ENCODE peak calls at places on chromosomes 13 and 19, in eight cellular contexts. N is NCI-H2029 treated with DMSO at 0.1 percent for 48 hours; R is non-pigmented ciliary epithelial cell; W is CD8-positive, alpha-beta memory T cell; V is upper lobe of right lung; A is ELR; Z is stimulated activated CD8-positive, alpha-beta memory T cell treated with anti-CD3 and anti-CD28 coated beads, Interleukin-12 subunit alpha, Interleukin-12 subunit beta, amount 100 ng/mL, for 4 hours; D is HuH-7.5. X is an unnamed sample.

GRCh38 chr13:48110930-48111721 is 16.2 kb upstream of the MED4 start:
- DNase-seq in N (no peak), R (no peak), W (no peak), V (no peak), A (peak), Z (no peak), D (no peak), X (no peak)

GRCh38 chr13:73603646-73604045 is 530.6 kb downstream of the KLF12 start:
- DNase-seq in N (no peak), R (no peak), W (no peak), V (no peak), A (no peak), Z (no peak), D (no peak), X (no peak)

GRCh38 chr19:1089891-1090290 is 5.3 kb downstream of the POLR2E start:
- DNase-seq in N (no peak), R (no peak), W (peak), V (peak), A (no peak), Z (no peak), D (no peak), X (no peak)

GRCh38 chr19:16262618-16263017 is 62.0 kb upstream of the KLF2 start:
- DNase-seq in N (peak), R (no peak), W (no peak), V (no peak), A (no peak), Z (no peak), D (peak), X (no peak)

GRCh38 chr19:44925114-44925891 is 10.9 kb downstream of the APOC1 start:
- DNase-seq in N (no peak), R (no peak), W (no peak), V (peak), A (peak), Z (no peak), D (peak), X (no peak)

GRCh38 chr13:113668491-113668971 is 1.5 kb downstream of the GRK1 start:
- DNase-seq in N (no peak), R (no peak), W (no peak), V (peak), A (no peak), Z (no peak), D (no peak), X (no peak)

GRCh38 chr13:99661791-99662190 is 160.5 kb downstream of the TM9SF2 start:
- DNase-seq in N (no peak), R (no peak), W (no peak), V (no peak), A (no peak), Z (no peak), D (no peak), X (no peak)

GRCh38 chr13:27319404-27319803 is 48.8 kb downstream of the RASL11A start:
- DNase-seq in N (no peak), R (no peak), W (no peak), V (no peak), A (no peak), Z (no peak), D (no peak), X (no peak)

GRCh38 chr19:51203941-51204720 is 20.7 kb upstream of the CD33 start:
- DNase-seq in N (no peak), R (no peak), W (no peak), V (no peak), A (no peak), Z (no peak), D (no peak), X (no peak)

GRCh38 chr13:39971526-39971925 is 316.1 kb downstream of the COG6 start:
- DNase-seq in N (no peak), R (no peak), W (no peak), V (no peak), A (no peak), Z (no peak), D (no peak), X (no peak)

GRCh38 chr13:111329641-111330040 is 9.2 kb downstream of the TEX29 start:
- DNase-seq in N (no peak), R (no peak), W (no peak), V (no peak), A (no peak), Z (no peak), D (no peak), X (no peak)

GRCh38 chr13:51629711-51630575 is 45.7 kb downstream of the WDFY2 start:
- DNase-seq in N (no peak), R (no peak), W (no peak), V (no peak), A (peak), Z (no peak), D (no peak), X (no peak)

GRCh38 chr13:114142640-114143490 is 10.4 kb upstream of the RASA3 start:
- DNase-seq in N (peak), R (no peak), W (peak), V (peak), A (no peak), Z (no peak), D (no peak), X (peak)

GRCh38 chr13:32116210-32116609 is 84.6 kb downstream of the FRY start:
- DNase-seq in N (no peak), R (no peak), W (no peak), V (no peak), A (no peak), Z (no peak), D (no peak), X (no peak)

GRCh38 chr19:10501971-10502523 is 1.1 kb downstream of the KEAP1 start:
- DNase-seq in N (peak), R (no peak), W (no peak), V (peak), A (peak), Z (no peak), D (peak), X (peak)

GRCh38 chr19:38697197-38697596 is 47.1 kb downstream of the CAPN12 start:
- DNase-seq in N (no peak), R (no peak), W (no peak), V (no peak), A (no peak), Z (no peak), D (no peak), X (no peak)

GRCh38 chr19:45528744-45529453 is 21.6 kb downstream of the VASP start:
- DNase-seq in N (no peak), R (no peak), W (no peak), V (peak), A (no peak), Z (no peak), D (no peak), X (no peak)

GRCh38 chr19:17322854-17323253 is 11.8 kb downstream of the ANO8 start:
- DNase-seq in N (no peak), R (no peak), W (no peak), V (no peak), A (no peak), Z (no peak), D (no peak), X (no peak)

GRCh38 chr13:25973576-25973975 is 78.2 kb downstream of the SHISA2 start:
- DNase-seq in N (no peak), R (no peak), W (no peak), V (no peak), A (no peak), Z (no peak), D (no peak), X (no peak)

GRCh38 chr19:41930926-41931592 is 2.8 kb upstream of the ERFL start:
- DNase-seq in N (no peak), R (no peak), W (no peak), V (no peak), A (no peak), Z (no peak), D (no peak), X (no peak)

GRCh38 chr13:66200555-66200954 is 1029.6 kb downstream of the PCDH9 start:
- DNase-seq in N (no peak), R (no peak), W (no peak), V (no peak), A (peak), Z (no peak), D (no peak), X (no peak)

GRCh38 chr13:112873851-112874750 is 94.9 kb upstream of the MCF2L start:
- DNase-seq in N (no peak), R (no peak), W (no peak), V (peak), A (peak), Z (peak), D (peak), X (peak)

GRCh38 chr13:51479199-51479523 is 26.3 kb upstream of the INTS6 start:
- DNase-seq in N (no peak), R (no peak), W (no peak), V (no peak), A (peak), Z (no peak), D (no peak), X (no peak)

GRCh38 chr19:51807111-51807701 is 12.2 kb downstream of the FPR3 start:
- DNase-seq in N (no peak), R (no peak), W (no peak), V (no peak), A (peak), Z (no peak), D (no peak), X (no peak)